ENCODE peak calls at places on chromosomes 5 and 9, in six cellular contexts. One of them, this sample, is unnamed.

GRCh38 chr9:91071185-91071990 is 269.8 kb downstream of the SYK start:
- DNase-seq in upper lobe of right lung: no peak
- DNase-seq in A549: no peak
- DNase-seq in PC-3: peak; percentile 75
- DNase-seq in SJSA1: peak; percentile 51
- DNase-seq in CD8-positive, alpha-beta memory T cell: no peak
- DNase-seq in this sample: no peak

GRCh38 chr5:126339215-126339805 is 83.9 kb upstream of the GRAMD2B start:
- DNase-seq in upper lobe of right lung: no peak
- DNase-seq in A549: peak; percentile 38
- DNase-seq in PC-3: peak; percentile 82
- DNase-seq in SJSA1: peak; percentile 72
- DNase-seq in CD8-positive, alpha-beta memory T cell: peak; percentile 55
- DNase-seq in this sample: no peak

GRCh38 chr5:98813755-98814154 is 40.3 kb downstream of the RGMB start:
- DNase-seq in upper lobe of right lung: no peak
- DNase-seq in A549: no peak
- DNase-seq in PC-3: peak; percentile 22
- DNase-seq in SJSA1: no peak
- DNase-seq in CD8-positive, alpha-beta memory T cell: no peak
- DNase-seq in this sample: no peak

GRCh38 chr9:971901-972511 is 4.4 kb upstream of the DMRT3 start:
- DNase-seq in upper lobe of right lung: no peak
- DNase-seq in A549: no peak
- DNase-seq in PC-3: no peak
- DNase-seq in SJSA1: no peak
- DNase-seq in CD8-positive, alpha-beta memory T cell: no peak
- DNase-seq in this sample: no peak

GRCh38 chr9:137832191-137832700 is 45.3 kb upstream of the CACNA1B start:
- DNase-seq in upper lobe of right lung: no peak
- DNase-seq in A549: no peak
- DNase-seq in PC-3: no peak
- DNase-seq in SJSA1: no peak
- DNase-seq in CD8-positive, alpha-beta memory T cell: no peak
- DNase-seq in this sample: no peak

GRCh38 chr5:60366489-60366888 is 333.5 kb downstream of the DEPDC1B start:
- DNase-seq in upper lobe of right lung: no peak
- DNase-seq in A549: no peak
- DNase-seq in PC-3: no peak
- DNase-seq in SJSA1: no peak
- DNase-seq in CD8-positive, alpha-beta memory T cell: no peak
- DNase-seq in this sample: no peak

GRCh38 chr5:77725646-77726045 is 50.5 kb downstream of the TBCA start:
- DNase-seq in upper lobe of right lung: no peak
- DNase-seq in A549: no peak
- DNase-seq in PC-3: no peak
- DNase-seq in SJSA1: no peak
- DNase-seq in CD8-positive, alpha-beta memory T cell: no peak
- DNase-seq in this sample: no peak

GRCh38 chr9:88773627-88774244 is 217.5 kb upstream of the S1PR3 start:
- DNase-seq in upper lobe of right lung: no peak
- DNase-seq in A549: no peak
- DNase-seq in PC-3: no peak
- DNase-seq in SJSA1: no peak
- DNase-seq in CD8-positive, alpha-beta memory T cell: no peak
- DNase-seq in this sample: no peak

GRCh38 chr5:6785161-6785860 is 72.1 kb downstream of the TENT4A start:
- DNase-seq in upper lobe of right lung: no peak
- DNase-seq in A549: no peak
- DNase-seq in PC-3: no peak
- DNase-seq in SJSA1: no peak
- DNase-seq in CD8-positive, alpha-beta memory T cell: no peak
- DNase-seq in this sample: no peak

GRCh38 chr9:37220971-37221370 is 100.6 kb downstream of the ZCCHC7 start:
- DNase-seq in upper lobe of right lung: no peak
- DNase-seq in A549: no peak
- DNase-seq in PC-3: no peak
- DNase-seq in SJSA1: no peak
- DNase-seq in CD8-positive, alpha-beta memory T cell: no peak
- DNase-seq in this sample: no peak

GRCh38 chr5:95446009-95446408 is 54.8 kb downstream of the FAM81B start:
- DNase-seq in upper lobe of right lung: no peak
- DNase-seq in A549: no peak
- DNase-seq in PC-3: peak; percentile 86
- DNase-seq in SJSA1: no peak
- DNase-seq in CD8-positive, alpha-beta memory T cell: no peak
- DNase-seq in this sample: no peak

GRCh38 chr9:108567571-108567970 is 288.2 kb downstream of the ACTL7B start:
- DNase-seq in upper lobe of right lung: no peak
- DNase-seq in A549: no peak
- DNase-seq in PC-3: no peak
- DNase-seq in SJSA1: no peak
- DNase-seq in CD8-positive, alpha-beta memory T cell: no peak
- DNase-seq in this sample: no peak

GRCh38 chr9:133171161-133171955 is 7.6 kb upstream of the GBGT1 start:
- DNase-seq in upper lobe of right lung: peak; percentile 55
- DNase-seq in A549: no peak
- DNase-seq in PC-3: no peak
- DNase-seq in SJSA1: no peak
- DNase-seq in CD8-positive, alpha-beta memory T cell: no peak
- DNase-seq in this sample: peak; percentile 77

GRCh38 chr5:34452170-34452828 is 203.8 kb upstream of the RAI14 start:
- DNase-seq in upper lobe of right lung: no peak
- DNase-seq in A549: no peak
- DNase-seq in PC-3: peak; percentile 76
- DNase-seq in SJSA1: no peak
- DNase-seq in CD8-positive, alpha-beta memory T cell: no peak
- DNase-seq in this sample: no peak

GRCh38 chr5:137602721-137603273 is 103.7 kb upstream of the SPOCK1 start:
- DNase-seq in upper lobe of right lung: no peak
- DNase-seq in A549: no peak
- DNase-seq in PC-3: no peak
- DNase-seq in SJSA1: peak; percentile 35
- DNase-seq in CD8-positive, alpha-beta memory T cell: no peak
- DNase-seq in this sample: no peak

GRCh38 chr9:3664044-3664443 is 138.2 kb upstream of the RFX3 start:
- DNase-seq in upper lobe of right lung: no peak
- DNase-seq in A549: no peak
- DNase-seq in PC-3: no peak
- DNase-seq in SJSA1: no peak
- DNase-seq in CD8-positive, alpha-beta memory T cell: no peak
- DNase-seq in this sample: no peak

GRCh38 chr5:36531401-36531800 is 75.0 kb upstream of the SLC1A3 start:
- DNase-seq in upper lobe of right lung: no peak
- DNase-seq in A549: no peak
- DNase-seq in PC-3: no peak
- DNase-seq in SJSA1: no peak
- DNase-seq in CD8-positive, alpha-beta memory T cell: no peak
- DNase-seq in this sample: no peak

GRCh38 chr5:149572576-149573231 is 8.6 kb upstream of the ARHGEF37 start:
- DNase-seq in upper lobe of right lung: no peak
- DNase-seq in A549: no peak
- DNase-seq in PC-3: no peak
- DNase-seq in SJSA1: no peak
- DNase-seq in CD8-positive, alpha-beta memory T cell: no peak
- DNase-seq in this sample: no peak

GRCh38 chr9:16625106-16625505 is 245.4 kb downstream of the BNC2 start:
- DNase-seq in upper lobe of right lung: no peak
- DNase-seq in A549: no peak
- DNase-seq in PC-3: no peak
- DNase-seq in SJSA1: no peak
- DNase-seq in CD8-positive, alpha-beta memory T cell: no peak
- DNase-seq in this sample: no peak

GRCh38 chr9:77726289-77726688 is 78.2 kb upstream of the GNA14 start:
- DNase-seq in upper lobe of right lung: no peak
- DNase-seq in A549: no peak
- DNase-seq in PC-3: no peak
- DNase-seq in SJSA1: no peak
- DNase-seq in CD8-positive, alpha-beta memory T cell: no peak
- DNase-seq in this sample: no peak

GRCh38 chr5:58455495-58455894 is 4.4 kb downstream of the PLK2 start:
- DNase-seq in upper lobe of right lung: no peak
- DNase-seq in A549: no peak
- DNase-seq in PC-3: no peak
- DNase-seq in SJSA1: no peak
- DNase-seq in CD8-positive, alpha-beta memory T cell: no peak
- DNase-seq in this sample: no peak

GRCh38 chr5:58455066-58455465 is 4.8 kb downstream of the PLK2 start:
- DNase-seq in upper lobe of right lung: no peak
- DNase-seq in A549: no peak
- DNase-seq in PC-3: no peak
- DNase-seq in SJSA1: no peak
- DNase-seq in CD8-positive, alpha-beta memory T cell: no peak
- DNase-seq in this sample: no peak

GRCh38 chr5:58456486-58456885 is 3.4 kb downstream of the PLK2 start:
- DNase-seq in upper lobe of right lung: no peak
- DNase-seq in A549: no peak
- DNase-seq in PC-3: no peak
- DNase-seq in SJSA1: no peak
- DNase-seq in CD8-positive, alpha-beta memory T cell: no peak
- DNase-seq in this sample: no peak

GRCh38 chr5:58457040-58457439 is 2.8 kb downstream of the PLK2 start:
- DNase-seq in upper lobe of right lung: no peak
- DNase-seq in A549: no peak
- DNase-seq in PC-3: no peak
- DNase-seq in SJSA1: no peak
- DNase-seq in CD8-positive, alpha-beta memory T cell: no peak
- DNase-seq in this sample: no peak

DNA sequence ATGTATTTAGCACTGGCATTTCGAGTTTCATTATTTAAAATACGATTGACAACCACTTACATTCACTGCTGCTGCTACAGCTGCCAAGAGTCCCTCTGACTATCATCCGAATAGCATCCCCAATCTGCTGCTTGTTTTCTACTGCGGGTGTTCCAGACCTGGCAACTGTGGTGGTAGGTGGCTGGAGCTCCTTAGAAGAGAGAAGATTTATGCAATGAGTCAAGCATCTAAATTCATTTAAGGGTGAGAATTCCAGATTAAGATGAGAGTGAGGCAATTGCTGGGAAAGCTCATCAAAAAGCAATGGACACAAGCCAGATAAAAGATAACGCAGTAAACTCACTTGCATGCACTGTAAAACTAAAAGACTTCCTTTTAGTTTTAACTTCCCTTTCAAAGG is 3.9 kb downstream of the PLK2 start:
- DNase-seq in upper lobe of right lung: no peak
- DNase-seq in A549: no peak
- DNase-seq in PC-3: no peak
- DNase-seq in SJSA1: no peak
- DNase-seq in CD8-positive, alpha-beta memory T cell: no peak
- DNase-seq in this sample: no peak
- H3K4me3 ChIP-seq in upper lobe of right lung: peak overlapping the region; percentile 80
- H3K4me3 ChIP-seq in A549: peak overlapping the region; percentile 91
- H3K4me3 ChIP-seq in PC-3: peak overlapping the region; percentile 99
- H3K4me3 ChIP-seq in SJSA1: peak overlapping the region; percentile 93
- H3K4me3 ChIP-seq in CD8-positive, alpha-beta memory T cell: no peak overlapping the region
- H3K4me3 ChIP-seq in this sample: peak overlapping the region; percentile 70

GRCh38 chr9:121362813-121363585 is 7.1 kb downstream of the STOM start:
- DNase-seq in upper lobe of right lung: no peak
- DNase-seq in A549: no peak
- DNase-seq in PC-3: peak; percentile 43
- DNase-seq in SJSA1: peak; percentile 45
- DNase-seq in CD8-positive, alpha-beta memory T cell: no peak
- DNase-seq in this sample: no peak
- H3K4me1 ChIP-seq in upper lobe of right lung: peaks cover 99% of the 10 kb centered on the region
- H3K4me1 ChIP-seq in A549: peaks cover 88% of the 10 kb centered on the region
- H3K4me1 ChIP-seq in PC-3: peaks cover 17% of the 10 kb centered on the region
- H3K4me1 ChIP-seq in SJSA1: peaks cover 90% of the 10 kb centered on the region
- H3K4me1 ChIP-seq in CD8-positive, alpha-beta memory T cell: peaks cover 53% of the 10 kb centered on the region
- H3K4me1 ChIP-seq in this sample: peaks cover 35% of the 10 kb centered on the region

GRCh38 chr5:92704590-92704989 is 876.4 kb downstream of the NR2F1-AS1 start:
- DNase-seq in upper lobe of right lung: no peak
- DNase-seq in A549: no peak
- DNase-seq in PC-3: no peak
- DNase-seq in SJSA1: no peak
- DNase-seq in CD8-positive, alpha-beta memory T cell: no peak
- DNase-seq in this sample: no peak

GRCh38 chr5:92703991-92704390 is 877.0 kb downstream of the NR2F1-AS1 start:
- DNase-seq in upper lobe of right lung: no peak
- DNase-seq in A549: no peak
- DNase-seq in PC-3: no peak
- DNase-seq in SJSA1: no peak
- DNase-seq in CD8-positive, alpha-beta memory T cell: no peak
- DNase-seq in this sample: no peak
- H3K4me3 ChIP-seq in upper lobe of right lung: no peak overlapping the region
- H3K4me3 ChIP-seq in A549: no peak overlapping the region
- H3K4me3 ChIP-seq in PC-3: no peak overlapping the region
- H3K4me3 ChIP-seq in SJSA1: no peak overlapping the region
- H3K4me3 ChIP-seq in CD8-positive, alpha-beta memory T cell: no peak overlapping the region
- H3K4me3 ChIP-seq in this sample: no peak overlapping the region

GRCh38 chr5:55935371-55935770 is 59.4 kb downstream of the IL6ST start:
- DNase-seq in upper lobe of right lung: no peak
- DNase-seq in A549: no peak
- DNase-seq in PC-3: no peak
- DNase-seq in SJSA1: no peak
- DNase-seq in CD8-positive, alpha-beta memory T cell: no peak
- DNase-seq in this sample: no peak
- H3K4me1 ChIP-seq in upper lobe of right lung: peaks cover 11% of the 10 kb centered on the region
- H3K4me1 ChIP-seq in A549: peaks cover 65% of the 10 kb centered on the region
- H3K4me1 ChIP-seq in PC-3: no peaks in the 10 kb centered on the region
- H3K4me1 ChIP-seq in SJSA1: no peaks in the 10 kb centered on the region
- H3K4me1 ChIP-seq in CD8-positive, alpha-beta memory T cell: no peaks in the 10 kb centered on the region
- H3K4me1 ChIP-seq in this sample: no peaks in the 10 kb centered on the region

DNA sequence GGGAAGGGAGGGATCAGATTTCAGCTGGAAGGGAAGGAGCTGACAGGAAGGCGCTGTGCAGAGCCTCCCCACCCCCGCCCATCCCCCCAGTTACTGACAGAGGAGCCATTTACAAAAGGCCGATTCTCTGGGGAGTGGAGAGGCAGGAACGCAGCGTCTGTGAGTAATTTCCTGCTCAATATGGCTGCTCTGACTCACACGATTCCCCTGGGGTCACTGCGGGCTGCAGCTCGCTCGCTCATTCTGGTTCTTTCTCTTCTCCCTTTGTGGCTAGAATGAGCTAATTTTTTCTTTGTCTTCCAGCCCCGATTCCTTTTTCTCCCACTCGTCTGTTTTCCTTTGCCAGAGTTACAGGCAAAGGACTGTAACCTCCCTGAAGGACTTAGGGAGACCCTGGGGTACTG is 28.8 kb downstream of the PTPA start:
- DNase-seq in upper lobe of right lung: peak; percentile 88
- DNase-seq in A549: peak; percentile 95
- DNase-seq in PC-3: peak; percentile 95
- DNase-seq in SJSA1: peak; percentile 97
- DNase-seq in CD8-positive, alpha-beta memory T cell: peak; percentile 68
- DNase-seq in this sample: peak; percentile 91
- H3K4me3 ChIP-seq in upper lobe of right lung: peak overlapping the region; percentile 61
- H3K4me3 ChIP-seq in A549: peak overlapping the region; percentile 44
- H3K4me3 ChIP-seq in PC-3: peak overlapping the region; percentile 60
- H3K4me3 ChIP-seq in SJSA1: peak overlapping the region; percentile 29
- H3K4me3 ChIP-seq in CD8-positive, alpha-beta memory T cell: peak overlapping the region; percentile 61
- H3K4me3 ChIP-seq in this sample: peak overlapping the region; percentile 39

GRCh38 chr5:109703827-109704226 is 14.1 kb downstream of the MAN2A1 start:
- DNase-seq in upper lobe of right lung: no peak
- DNase-seq in A549: no peak
- DNase-seq in PC-3: no peak
- DNase-seq in SJSA1: no peak
- DNase-seq in CD8-positive, alpha-beta memory T cell: no peak
- DNase-seq in this sample: no peak
- H3K4me1 ChIP-seq in upper lobe of right lung: peaks cover 19% of the 10 kb centered on the region
- H3K4me1 ChIP-seq in A549: no peaks in the 10 kb centered on the region
- H3K4me1 ChIP-seq in PC-3: peaks cover 8% of the 10 kb centered on the region
- H3K4me1 ChIP-seq in SJSA1: no peaks in the 10 kb centered on the region
- H3K4me1 ChIP-seq in CD8-positive, alpha-beta memory T cell: peaks cover 81% of the 10 kb centered on the region
- H3K4me1 ChIP-seq in this sample: no peaks in the 10 kb centered on the region